ENCODE peak calls at places on chromosome 1, in four cellular contexts. S, X, O and C are unnamed samples. For H3K36me3, the result is how much of the 10 kb centered on the place peaks cover.

GRCh38 chr1:201633297-201633696 is 94.4 kb downstream of the NAV1 start:
- DNase-seq in S (no peak), X (no peak), O (no peak), C (no peak)

GRCh38 chr1:247386695-247387094 is 29.3 kb upstream of the NLRP3 start:
- DNase-seq in S (no peak), X (no peak), O (no peak), C (no peak)

GRCh38 chr1:62720946-62721554 is 32.9 kb upstream of the DOCK7 start:
- DNase-seq in S (no peak), X (no peak), O (no peak), C (no peak)

GRCh38 chr1:163315773-163316374 is 5.9 kb upstream of the NUF2 start:
- DNase-seq in S (no peak), X (no peak), O (peak), C (peak)

GRCh38 chr1:179591592-179592580 is at the start of gene TDRD5:
- DNase-seq in S (no peak), X (no peak), O (peak), C (peak)

GRCh38 chr1:87718241-87718950 is 389.7 kb downstream of the LMO4 start:
- DNase-seq in S (no peak), X (no peak), O (no peak), C (no peak)

GRCh38 chr1:71839876-71840275 is 442.5 kb downstream of the NEGR1 start:
- DNase-seq in S (no peak), X (no peak), O (no peak), C (no peak)

GRCh38 chr1:25653558-25653957 is 37.0 kb downstream of the MAN1C1 start:
- DNase-seq in S (no peak), X (no peak), O (no peak), C (no peak)

GRCh38 chr1:193104496-193104905 is 713 bp downstream of the GLRX2 start:
- DNase-seq in S (peak), X (peak), O (peak), C (peak)

GRCh38 chr1:84632975-84633427 is 57.3 kb downstream of the SSX2IP start:
- DNase-seq in S (no peak), X (no peak), O (no peak), C (no peak)

GRCh38 chr1:2624735-2625300 is 8.0 kb downstream of the MMEL1 start:
- DNase-seq in S (no peak), X (no peak), O (no peak), C (no peak)

DNA sequence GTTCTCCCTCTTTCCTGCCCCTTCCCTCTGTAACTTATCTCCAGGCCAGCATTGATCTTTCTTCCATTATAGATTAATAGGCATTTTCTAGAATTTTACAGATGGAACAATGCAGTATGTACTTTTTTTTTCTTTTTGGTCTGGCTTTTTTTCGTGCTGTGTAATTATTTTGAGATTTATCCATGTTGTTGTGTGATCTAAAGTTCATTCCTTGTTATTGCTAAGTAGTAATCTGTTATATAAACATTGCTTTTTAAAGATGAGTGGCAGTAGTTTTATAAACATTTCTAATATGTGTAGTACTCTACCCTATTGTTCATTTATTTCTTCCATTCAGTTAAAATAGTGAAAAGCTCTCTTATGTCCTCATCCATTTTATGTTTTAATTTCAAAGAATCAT is 5.9 kb downstream of the LYST start:
- DNase-seq in S (no peak), X (no peak), O (no peak), C (no peak)
- H3K4me3 ChIP-seq in S (no peak), X (no peak), O (no peak), C (no peak)

GRCh38 chr1:230270940-230271325 is 155.2 kb downstream of the PGBD5 start:
- DNase-seq in S (peak), X (no peak), O (no peak), C (no peak)
- H3K36me3 ChIP-seq in S (under half), X (half or more), O (under half), C (under half)

GRCh38 chr1:243269461-243269801 is 13.6 kb downstream of the SDCCAG8 start:
- DNase-seq in S (no peak), X (no peak), O (no peak), C (no peak)
- H3K4me3 ChIP-seq in S (no peak), X (no peak), O (no peak), C (no peak)

DNA sequence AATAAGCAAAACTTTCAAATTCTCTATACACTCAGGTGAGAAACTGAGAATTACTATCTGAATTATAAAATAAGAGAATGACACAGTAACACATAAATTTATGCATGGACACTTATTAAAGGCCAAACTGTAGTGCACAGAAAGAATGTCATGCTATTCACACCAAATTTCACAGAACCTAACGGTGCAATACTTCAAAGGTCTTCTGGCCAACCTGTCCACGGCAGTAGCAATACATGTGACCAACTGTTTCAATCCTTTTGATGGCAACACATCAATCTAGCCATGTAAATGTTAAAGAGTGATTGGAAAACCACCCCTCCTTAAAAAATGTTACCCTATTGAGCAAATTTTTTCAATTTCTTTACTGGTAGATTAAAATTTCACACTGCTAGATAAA is 10.4 kb downstream of the GATAD2B start:
- DNase-seq in S (no peak), X (no peak), O (no peak), C (no peak)
- H3K36me3 ChIP-seq in S (under half), X (under half), O (under half), C (under half)

GRCh38 chr1:151242442-151242841 is 12.1 kb upstream of the PSMD4 start:
- DNase-seq in S (no peak), X (no peak), O (no peak), C (no peak)

GRCh38 chr1:151235235-151235634 is 19.3 kb upstream of the PSMD4 start:
- DNase-seq in S (no peak), X (no peak), O (no peak), C (no peak)

GRCh38 chr1:151243683-151244216 is 10.8 kb upstream of the PSMD4 start:
- DNase-seq in S (no peak), X (no peak), O (no peak), C (no peak)

GRCh38 chr1:151237678-151238466 is 16.7 kb upstream of the PSMD4 start:
- DNase-seq in S (no peak), X (no peak), O (no peak), C (no peak)

DNA sequence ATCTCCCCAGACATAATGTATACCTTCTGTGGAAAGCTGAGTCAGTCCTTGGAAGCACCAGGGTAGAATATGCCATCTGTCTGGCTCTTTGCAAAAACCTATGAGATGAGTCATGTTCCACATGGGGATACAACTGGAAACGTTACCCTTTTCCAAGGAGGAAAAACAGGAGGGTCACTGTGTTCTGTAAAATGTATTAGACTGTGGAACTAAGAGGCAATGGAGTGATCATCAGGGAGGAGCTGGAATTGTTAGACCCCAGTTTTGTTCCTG is 16.1 kb upstream of the PSMD4 start:
- DNase-seq in S (no peak), X (no peak), O (no peak), C (no peak)
- H3K4me3 ChIP-seq in S (no peak), X (no peak), O (no peak), C (no peak)